ENCODE peak calls at places on chromosomes 11 and 22, in eight cellular contexts. O is left ventricle myocardium inferior; Z is body of pancreas; A is CD4-positive, alpha-beta memory T cell; G is suprapubic skin; U is foreskin keratinocyte; H is colonic mucosa; R is thoracic aorta. T is an unnamed sample.

GRCh38 chr22:39266398-39267030 is 21.7 kb upstream of the PDGFB start:
- DNase-seq in R (no peak), H (no peak), O (no peak), Z (no peak), G (no peak), A (no peak), U (no peak), T (no peak)

GRCh38 chr22:39173787-39174497 is 21.5 kb upstream of the CBX7 start:
- DNase-seq in U (no peak), A (peak), Z (no peak), O (no peak), R (no peak), H (no peak), G (peak), T (peak)

GRCh38 chr11:37171451-37171850 is 573.4 kb upstream of the RAG2 start:
- DNase-seq in O (no peak), G (no peak), A (no peak), H (no peak), Z (no peak), R (no peak), U (no peak), T (no peak)

GRCh38 chr11:85682330-85683305 is 3.4 kb downstream of the CCDC89 start:
- DNase-seq in U (no peak), A (peak), H (peak), G (no peak), O (peak), R (no peak), Z (peak), T (peak)

GRCh38 chr11:130024356-130024755 is 21.7 kb upstream of the PRDM10 start:
- DNase-seq in G (no peak), H (no peak), A (no peak), O (no peak), R (no peak), Z (no peak), U (no peak), T (no peak)

GRCh38 chr22:49739138-49739537 is 88.5 kb downstream of the BRD1 start:
- DNase-seq in Z (no peak), R (no peak), O (no peak), U (no peak), H (no peak), A (no peak), G (no peak), T (no peak)

GRCh38 chr11:126546191-126546590 is 190.7 kb downstream of the ST3GAL4 start:
- DNase-seq in O (no peak), U (no peak), A (no peak), Z (no peak), R (no peak), H (no peak), G (no peak), T (no peak)

GRCh38 chr11:16239130-16240105 is 116.9 kb downstream of the SOX6 start:
- DNase-seq in Z (no peak), R (no peak), U (no peak), H (no peak), O (no peak), G (no peak), A (no peak), T (no peak)

GRCh38 chr22:27129266-27129665 is 471.9 kb downstream of the MIAT start:
- DNase-seq in A (no peak), Z (no peak), U (peak), G (no peak), O (no peak), H (no peak), R (no peak), T (no peak)

GRCh38 chr11:10392680-10393079 is 62.4 kb upstream of the AMPD3 start:
- DNase-seq in H (no peak), Z (no peak), O (no peak), G (no peak), R (no peak), U (no peak), A (no peak), T (no peak)

GRCh38 chr11:95788921-95789505 is 569 bp downstream of the FAM76B start:
- DNase-seq in O (no peak), H (no peak), G (no peak), R (peak), Z (peak), U (no peak), A (peak), T (no peak)

GRCh38 chr22:26642465-26643367 is 14.7 kb upstream of the MIAT start:
- DNase-seq in O (peak), R (no peak), Z (no peak), A (peak), U (no peak), G (no peak), H (no peak), T (peak)

GRCh38 chr11:6617315-6617781 is 1.9 kb downstream of the TPP1 start:
- DNase-seq in A (no peak), O (no peak), G (no peak), U (no peak), Z (no peak), R (no peak), H (no peak), T (no peak)

GRCh38 chr22:43992331-43992821 is 31.7 kb upstream of the PARVB start:
- DNase-seq in R (no peak), U (no peak), Z (no peak), G (no peak), H (no peak), O (no peak), A (no peak), T (peak)

GRCh38 chr11:1778141-1778911 is 14.6 kb upstream of the CTSD start:
- DNase-seq in Z (no peak), H (no peak), O (no peak), G (peak), U (no peak), A (no peak), R (no peak), T (no peak)

GRCh38 chr11:83827940-83828554 is 541.9 kb upstream of the CCDC90B start:
- DNase-seq in Z (no peak), U (no peak), R (no peak), G (no peak), H (no peak), O (no peak), A (no peak), T (no peak)

GRCh38 chr22:17988800-17989513 is 35.4 kb downstream of the MICAL3 start:
- DNase-seq in R (no peak), A (no peak), O (no peak), G (no peak), H (no peak), Z (no peak), U (no peak), T (no peak)

GRCh38 chr11:118923721-118924587 is 1.8 kb downstream of the BCL9L start:
- DNase-seq in A (peak), R (no peak), Z (peak), H (peak), U (no peak), O (no peak), G (no peak), T (no peak)
- H3K27ac ChIP-seq in A (peak), R (peak), Z (peak), H (peak), U (peak), O (peak), G (peak), T (peak)

GRCh38 chr11:122729139-122729538 is 73.6 kb downstream of the UBASH3B start:
- DNase-seq in G (no peak), Z (no peak), H (no peak), O (no peak), R (no peak), A (no peak), U (no peak), T (no peak)
- H3K27ac ChIP-seq in G (no peak), Z (no peak), H (no peak), O (no peak), R (no peak), A (peak), U (no peak), T (no peak)

DNA sequence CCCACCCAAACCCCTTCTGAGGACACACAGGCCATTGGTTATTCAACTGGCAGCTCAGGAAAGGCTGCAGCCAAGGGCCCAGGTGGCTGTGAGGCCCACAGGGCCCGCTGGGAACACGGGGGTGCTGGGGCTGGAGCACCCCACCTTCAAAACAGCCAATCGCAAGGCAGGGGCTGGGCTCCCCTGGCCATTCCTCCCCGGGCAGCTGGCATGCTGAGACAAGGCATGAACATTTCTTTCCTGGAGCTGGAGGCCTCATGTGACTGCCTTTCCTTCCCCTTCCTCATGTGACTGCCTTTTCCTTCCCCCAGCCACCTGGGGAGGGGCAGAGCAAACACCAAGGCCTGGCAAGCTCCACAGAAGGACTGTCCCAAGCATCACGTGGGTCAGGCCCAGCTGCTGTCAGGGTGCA is 76.8 kb downstream of the PIWIL3 start:
- DNase-seq in H (peak), R (no peak), U (no peak), O (peak), A (no peak), Z (peak), G (no peak), T (peak)
- H3K27ac ChIP-seq in H (peak), R (no peak), U (no peak), O (peak), A (no peak), Z (no peak), G (no peak), T (no peak)

DNA sequence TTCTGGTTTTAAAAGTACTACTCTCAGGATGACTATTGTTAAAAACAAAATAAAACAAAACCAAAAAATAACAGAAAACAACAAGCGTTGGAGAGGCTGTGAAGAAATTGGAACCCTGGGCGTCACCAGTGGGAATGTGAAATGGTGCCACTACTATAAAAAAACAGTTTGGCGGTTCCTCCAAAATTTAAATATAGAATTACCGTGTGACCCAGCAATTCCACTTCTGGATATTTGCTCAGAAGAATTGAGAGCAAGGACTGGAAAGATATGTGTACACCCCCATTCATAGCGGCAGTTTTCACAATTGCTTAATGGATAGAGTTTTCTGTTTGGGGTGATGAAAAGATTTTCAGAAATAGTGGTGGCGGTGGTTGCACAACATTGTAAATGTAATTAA is 8.6 kb downstream of the APOA4 start:
- DNase-seq in A (no peak), U (no peak), G (no peak), R (no peak), H (no peak), Z (no peak), O (no peak), T (no peak)
- H3K27ac ChIP-seq in A (no peak), U (no peak), G (no peak), R (no peak), H (no peak), Z (no peak), O (no peak), T (peak)

T was measured in right lobe of liver.